ENCODE peak calls at places on chromosomes 5 and 9, in four cellular contexts. One of them, this sample, is unnamed.

GRCh38 chr5:41511241-41511640 is 840 bp upstream of the PLCXD3 start:
- DNase-seq in stimulated activated CD8-positive, alpha-beta memory T cell treated with anti-CD3 and anti-CD28 coated beads, Interleukin-4, amount 100 ng/mL, for 24 hours: no peak
- DNase-seq in CD8-positive, alpha-beta memory T cell: no peak
- DNase-seq in NCI-H1092: no peak
- DNase-seq in this sample: no peak

GRCh38 chr9:89022902-89023301 is 31.6 kb downstream of the S1PR3 start:
- DNase-seq in stimulated activated CD8-positive, alpha-beta memory T cell treated with anti-CD3 and anti-CD28 coated beads, Interleukin-4, amount 100 ng/mL, for 24 hours: no peak
- DNase-seq in CD8-positive, alpha-beta memory T cell: no peak
- DNase-seq in NCI-H1092: no peak
- DNase-seq in this sample: no peak

GRCh38 chr9:91155746-91156145 is 206.0 kb downstream of the AUH start:
- DNase-seq in stimulated activated CD8-positive, alpha-beta memory T cell treated with anti-CD3 and anti-CD28 coated beads, Interleukin-4, amount 100 ng/mL, for 24 hours: no peak
- DNase-seq in CD8-positive, alpha-beta memory T cell: no peak
- DNase-seq in NCI-H1092: no peak
- DNase-seq in this sample: no peak

GRCh38 chr5:140998921-140999410 is 32.7 kb downstream of the PCDHAC2 start:
- DNase-seq in stimulated activated CD8-positive, alpha-beta memory T cell treated with anti-CD3 and anti-CD28 coated beads, Interleukin-4, amount 100 ng/mL, for 24 hours: no peak
- DNase-seq in CD8-positive, alpha-beta memory T cell: no peak
- DNase-seq in NCI-H1092: no peak
- DNase-seq in this sample: no peak

GRCh38 chr5:58455066-58455465 is 4.8 kb downstream of the PLK2 start:
- DNase-seq in stimulated activated CD8-positive, alpha-beta memory T cell treated with anti-CD3 and anti-CD28 coated beads, Interleukin-4, amount 100 ng/mL, for 24 hours: no peak
- DNase-seq in CD8-positive, alpha-beta memory T cell: no peak
- DNase-seq in NCI-H1092: no peak
- DNase-seq in this sample: no peak

GRCh38 chr5:71569748-71570509 is 17.2 kb upstream of the MCCC2 start:
- DNase-seq in stimulated activated CD8-positive, alpha-beta memory T cell treated with anti-CD3 and anti-CD28 coated beads, Interleukin-4, amount 100 ng/mL, for 24 hours: no peak
- DNase-seq in CD8-positive, alpha-beta memory T cell: no peak
- DNase-seq in NCI-H1092: no peak
- DNase-seq in this sample: no peak

GRCh38 chr9:134554011-134554749 is 87.4 kb upstream of the COL5A1 start:
- DNase-seq in stimulated activated CD8-positive, alpha-beta memory T cell treated with anti-CD3 and anti-CD28 coated beads, Interleukin-4, amount 100 ng/mL, for 24 hours: no peak
- DNase-seq in CD8-positive, alpha-beta memory T cell: no peak
- DNase-seq in NCI-H1092: no peak
- DNase-seq in this sample: no peak

GRCh38 chr5:113267361-113267900 is 167.4 kb downstream of the TSSK1B start:
- DNase-seq in stimulated activated CD8-positive, alpha-beta memory T cell treated with anti-CD3 and anti-CD28 coated beads, Interleukin-4, amount 100 ng/mL, for 24 hours: no peak
- DNase-seq in CD8-positive, alpha-beta memory T cell: no peak
- DNase-seq in NCI-H1092: no peak
- DNase-seq in this sample: no peak

GRCh38 chr5:97065475-97065874 is 76.9 kb downstream of the LIX1 start:
- DNase-seq in stimulated activated CD8-positive, alpha-beta memory T cell treated with anti-CD3 and anti-CD28 coated beads, Interleukin-4, amount 100 ng/mL, for 24 hours: no peak
- DNase-seq in CD8-positive, alpha-beta memory T cell: no peak
- DNase-seq in NCI-H1092: no peak
- DNase-seq in this sample: no peak

GRCh38 chr5:61023131-61023530 is 78.1 kb downstream of the NDUFAF2 start:
- DNase-seq in stimulated activated CD8-positive, alpha-beta memory T cell treated with anti-CD3 and anti-CD28 coated beads, Interleukin-4, amount 100 ng/mL, for 24 hours: no peak
- DNase-seq in CD8-positive, alpha-beta memory T cell: no peak
- DNase-seq in NCI-H1092: no peak
- DNase-seq in this sample: no peak

GRCh38 chr9:114281421-114282103 is 41.3 kb upstream of the ORM1 start:
- DNase-seq in stimulated activated CD8-positive, alpha-beta memory T cell treated with anti-CD3 and anti-CD28 coated beads, Interleukin-4, amount 100 ng/mL, for 24 hours: no peak
- DNase-seq in CD8-positive, alpha-beta memory T cell: peak
- DNase-seq in NCI-H1092: no peak
- DNase-seq in this sample: no peak

GRCh38 chr9:92748233-92748497 is 16.5 kb downstream of the BICD2 start:
- DNase-seq in stimulated activated CD8-positive, alpha-beta memory T cell treated with anti-CD3 and anti-CD28 coated beads, Interleukin-4, amount 100 ng/mL, for 24 hours: no peak
- DNase-seq in CD8-positive, alpha-beta memory T cell: no peak
- DNase-seq in NCI-H1092: no peak
- DNase-seq in this sample: no peak

GRCh38 chr5:160506006-160507004 is 84.7 kb downstream of the PTTG1 start:
- DNase-seq in stimulated activated CD8-positive, alpha-beta memory T cell treated with anti-CD3 and anti-CD28 coated beads, Interleukin-4, amount 100 ng/mL, for 24 hours: peak
- DNase-seq in CD8-positive, alpha-beta memory T cell: peak
- DNase-seq in NCI-H1092: no peak
- DNase-seq in this sample: no peak

GRCh38 chr9:121827251-121827967 is 176.0 kb downstream of the DAB2IP start:
- DNase-seq in stimulated activated CD8-positive, alpha-beta memory T cell treated with anti-CD3 and anti-CD28 coated beads, Interleukin-4, amount 100 ng/mL, for 24 hours: no peak
- DNase-seq in CD8-positive, alpha-beta memory T cell: no peak
- DNase-seq in NCI-H1092: no peak
- DNase-seq in this sample: no peak

GRCh38 chr5:63401434-63402046 is 560.7 kb downstream of the HTR1A start:
- DNase-seq in stimulated activated CD8-positive, alpha-beta memory T cell treated with anti-CD3 and anti-CD28 coated beads, Interleukin-4, amount 100 ng/mL, for 24 hours: no peak
- DNase-seq in CD8-positive, alpha-beta memory T cell: no peak
- DNase-seq in NCI-H1092: no peak
- DNase-seq in this sample: no peak

GRCh38 chr5:74682636-74683035 is 2.4 kb upstream of the HEXB start:
- DNase-seq in stimulated activated CD8-positive, alpha-beta memory T cell treated with anti-CD3 and anti-CD28 coated beads, Interleukin-4, amount 100 ng/mL, for 24 hours: no peak
- DNase-seq in CD8-positive, alpha-beta memory T cell: no peak
- DNase-seq in NCI-H1092: no peak
- DNase-seq in this sample: no peak

GRCh38 chr9:130301483-130302286 is 36.1 kb downstream of the HMCN2 start:
- DNase-seq in stimulated activated CD8-positive, alpha-beta memory T cell treated with anti-CD3 and anti-CD28 coated beads, Interleukin-4, amount 100 ng/mL, for 24 hours: no peak
- DNase-seq in CD8-positive, alpha-beta memory T cell: no peak
- DNase-seq in NCI-H1092: no peak
- DNase-seq in this sample: no peak

GRCh38 chr5:61162832-61163567 is 732 bp upstream of the SMIM15 start:
- DNase-seq in stimulated activated CD8-positive, alpha-beta memory T cell treated with anti-CD3 and anti-CD28 coated beads, Interleukin-4, amount 100 ng/mL, for 24 hours: no peak
- DNase-seq in CD8-positive, alpha-beta memory T cell: no peak
- DNase-seq in NCI-H1092: peak
- DNase-seq in this sample: no peak

GRCh38 chr9:95505676-95506437 is 10.9 kb downstream of the PTCH1 start:
- DNase-seq in stimulated activated CD8-positive, alpha-beta memory T cell treated with anti-CD3 and anti-CD28 coated beads, Interleukin-4, amount 100 ng/mL, for 24 hours: peak
- DNase-seq in CD8-positive, alpha-beta memory T cell: peak
- DNase-seq in NCI-H1092: peak
- DNase-seq in this sample: no peak

GRCh38 chr9:72947987-72948465 is 4.8 kb downstream of the ALDH1A1 start:
- DNase-seq in stimulated activated CD8-positive, alpha-beta memory T cell treated with anti-CD3 and anti-CD28 coated beads, Interleukin-4, amount 100 ng/mL, for 24 hours: no peak
- DNase-seq in CD8-positive, alpha-beta memory T cell: no peak
- DNase-seq in NCI-H1092: no peak
- DNase-seq in this sample: no peak